ENCODE peak calls at places on chromosomes 5 and 9, in seven cellular contexts. D is lower leg skin, E is esophagus squamous epithelium, J is tibial nerve, Z is esophagus muscularis mucosa, P is A549, Q is IMR-90. B is an unnamed sample.

GRCh38 chr5:134508521-134509195 is 16.8 kb upstream of the JADE2 start:
- DNase-seq in D (no peak), E (no peak), J (no peak), P (no peak), Q (no peak), Z (no peak), B (no peak)

GRCh38 chr9:127977877-127978647 is 2.7 kb downstream of the EEIG1 start:
- DNase-seq in J (peak), Z (peak), E (no peak), D (no peak), P (peak), Q (peak), B (no peak)

GRCh38 chr9:4306066-4306787 is 6.4 kb upstream of the GLIS3 start:
- DNase-seq in Z (no peak), D (no peak), P (no peak), E (no peak), Q (peak), J (no peak), B (no peak)

GRCh38 chr5:119072496-119072895 is 1.6 kb downstream of the DMXL1 start:
- DNase-seq in E (no peak), P (no peak), D (no peak), Z (no peak), Q (no peak), J (no peak), B (no peak)

GRCh38 chr5:79107020-79107796 is 4.4 kb upstream of the BHMT start:
- DNase-seq in Z (no peak), Q (peak), D (no peak), J (no peak), E (no peak), P (no peak), B (no peak)

GRCh38 chr9:71741841-71742648 is 26.3 kb downstream of the CEMIP2 start:
- DNase-seq in Q (peak), D (no peak), Z (no peak), J (no peak), P (peak), E (no peak), B (no peak)

GRCh38 chr9:35756275-35756742 is 2.2 kb upstream of the MSMP start:
- DNase-seq in J (peak), Z (no peak), Q (no peak), D (no peak), E (no peak), P (no peak), B (no peak)

GRCh38 chr9:91198405-91198804 is 163.3 kb downstream of the AUH start:
- DNase-seq in Z (no peak), Q (no peak), D (no peak), P (no peak), J (no peak), E (no peak), B (no peak)

GRCh38 chr5:134577022-134577795 is 51.7 kb downstream of the JADE2 start:
- DNase-seq in J (no peak), D (no peak), P (peak), E (no peak), Z (no peak), Q (peak), B (no peak)

DNA sequence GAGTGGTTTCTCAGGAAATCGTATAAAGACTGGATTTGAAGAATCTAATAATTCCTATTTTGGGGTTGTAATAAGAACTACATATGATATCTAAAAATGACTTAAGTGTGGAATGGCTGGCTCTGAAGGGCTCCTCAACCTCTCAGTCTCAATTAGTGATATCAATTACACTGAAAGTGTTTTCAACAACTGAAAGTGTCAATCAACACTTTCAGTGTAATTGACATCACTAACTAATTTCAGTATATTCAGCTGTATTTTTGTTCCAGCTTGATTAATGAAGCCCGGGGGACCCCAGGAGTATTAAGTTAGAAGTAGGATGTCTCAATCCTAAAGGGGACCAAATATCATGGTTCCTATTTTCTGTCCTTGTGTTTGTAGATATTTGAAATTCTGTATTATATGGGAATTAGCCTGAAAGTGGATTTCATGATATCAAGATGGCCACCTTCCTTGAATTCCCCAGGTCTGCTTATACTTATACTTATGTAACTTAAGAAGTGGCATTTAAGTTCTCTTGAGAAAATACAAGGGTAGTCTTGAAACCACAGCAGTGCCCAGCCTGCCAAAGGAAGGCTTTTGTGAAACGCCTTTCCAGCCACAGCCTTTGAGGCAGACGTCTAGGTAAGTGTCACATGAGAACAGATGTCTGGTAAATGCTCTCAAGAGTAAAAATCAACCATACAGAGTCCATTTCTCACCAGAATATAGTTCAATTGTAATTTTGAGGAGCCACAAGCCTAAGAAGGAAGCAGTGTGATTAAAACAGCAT is 4.6 kb downstream of the BASP1 start:
- DNase-seq in E (no peak), P (no peak), Q (no peak), D (no peak), J (no peak), Z (no peak), B (no peak)
- H3K4me3 ChIP-seq in E (no peak), P (peak), Q (no peak), D (no peak), J (no peak), Z (no peak), B (no peak)

DNA sequence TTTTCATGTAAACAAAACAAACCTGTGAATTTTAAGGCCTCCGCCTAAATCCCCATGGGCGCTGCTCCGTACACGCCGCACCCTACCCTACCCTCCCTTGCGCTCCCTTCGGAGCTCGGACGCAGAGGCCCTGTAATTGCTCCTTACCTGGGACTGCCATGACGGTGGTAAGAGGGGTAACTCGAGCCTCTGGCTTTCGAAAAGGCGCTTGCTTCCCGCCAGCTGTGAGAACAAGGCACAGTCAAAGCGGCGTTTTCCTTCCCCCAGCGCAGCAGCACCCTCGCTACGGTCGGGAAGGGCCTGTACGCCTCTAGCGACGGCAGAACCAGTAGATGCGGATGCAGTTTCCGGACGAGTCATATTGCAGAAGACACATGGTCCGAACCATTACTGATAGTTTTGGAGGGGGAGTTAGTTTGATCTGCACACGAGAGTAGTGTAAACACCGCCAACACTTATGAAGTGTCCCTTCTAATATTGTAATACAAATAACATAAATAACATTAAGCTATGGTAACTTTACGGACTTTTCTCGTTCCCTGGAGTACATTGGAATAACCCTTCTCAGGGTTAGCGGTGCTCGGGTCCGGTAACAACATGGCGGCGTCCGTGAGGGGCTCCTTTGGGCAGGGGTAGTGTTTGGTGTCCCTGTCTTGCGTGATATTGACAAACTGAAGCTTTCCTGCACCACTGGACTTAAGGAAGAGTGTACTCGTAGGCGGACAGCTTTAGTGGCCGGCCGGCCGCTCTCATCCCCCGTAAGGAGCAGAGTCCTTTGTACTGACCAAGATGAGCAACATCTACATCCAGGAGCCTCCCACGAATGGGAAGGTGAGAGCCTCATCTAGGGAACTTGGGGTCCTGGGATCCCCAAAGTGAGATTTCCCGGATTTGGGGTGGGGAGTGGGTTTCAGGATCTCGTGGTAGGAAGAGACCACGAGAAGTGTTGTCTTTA is at the start of the genes CWC27 and SREK1IP1:
- DNase-seq in P (peak), Q (peak), Z (no peak), D (peak), E (peak), J (peak), B (peak)
- TF ChIP-seq POLR2A in P (peak), Q (peak), Z (no peak), D (no peak), E (peak), J (peak), B (no peak)

GRCh38 chr9:8736805-8737204 is 937.2 kb upstream of the DMAC1 start:
- DNase-seq in P (no peak), D (no peak), Q (no peak), J (no peak), Z (no peak), E (no peak), B (no peak)
- H3K4me3 ChIP-seq in P (no peak), D (no peak), Q (no peak), J (no peak), Z (no peak), E (no peak), B (no peak)

DNA sequence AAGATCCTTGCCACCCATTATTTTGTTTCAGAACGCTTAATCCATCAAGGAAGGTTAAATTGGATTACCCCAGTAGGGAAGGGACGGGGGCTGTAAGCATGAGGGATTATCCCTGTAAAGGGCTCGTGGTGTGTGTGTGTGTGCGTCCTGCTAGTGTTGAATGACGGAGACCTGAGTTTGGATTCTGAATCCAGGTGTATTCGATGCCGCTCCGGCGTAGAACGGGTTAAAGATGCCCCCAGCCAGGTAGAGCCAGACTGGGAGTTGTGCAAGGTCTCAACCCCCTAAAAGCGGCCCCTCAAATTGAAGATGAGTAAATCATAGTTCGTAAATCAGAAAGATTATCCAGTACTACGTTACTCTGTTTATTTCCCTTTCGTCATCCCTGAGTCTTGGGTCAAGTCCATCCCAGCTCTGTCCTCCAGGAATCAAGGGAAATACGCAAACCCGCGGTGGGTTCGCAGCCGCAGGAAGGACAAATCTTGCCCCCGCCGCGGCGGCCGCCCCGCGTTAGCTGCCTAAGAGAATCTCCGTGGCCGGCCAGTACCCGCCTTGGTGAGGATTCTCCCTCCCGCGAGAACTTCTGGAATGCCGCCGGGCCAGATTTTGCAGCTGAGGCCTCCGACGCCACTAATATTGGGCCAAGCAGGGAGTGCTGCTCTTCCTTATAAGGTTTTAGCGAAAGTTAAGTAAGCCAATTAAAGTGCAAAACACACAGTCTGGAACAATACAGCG is 586 bp upstream of the MTAP start:
- DNase-seq in P (peak), Q (peak), E (peak), J (peak), D (peak), Z (no peak), B (peak)
- TF ChIP-seq POLR2A in P (no peak), Q (peak), E (no peak), J (no peak), D (no peak), Z (no peak), B (peak)

GRCh38 chr5:120624021-120624563 is 160.0 kb downstream of the PRR16 start:
- DNase-seq in Q (peak), E (no peak), Z (no peak), D (no peak), P (no peak), J (no peak), B (no peak)
- H3K4me3 ChIP-seq in Q (peak), E (no peak), Z (no peak), D (no peak), P (no peak), J (no peak), B (no peak)

GRCh38 chr5:43313035-43313853 is at the start of gene HMGCS1:
- DNase-seq in P (peak), J (peak), Z (peak), E (peak), D (peak), Q (peak), B (peak)
- TF ChIP-seq POLR2A in P (peak), J (peak), Z (peak), E (peak), D (no peak), Q (peak), B (peak)

DNA sequence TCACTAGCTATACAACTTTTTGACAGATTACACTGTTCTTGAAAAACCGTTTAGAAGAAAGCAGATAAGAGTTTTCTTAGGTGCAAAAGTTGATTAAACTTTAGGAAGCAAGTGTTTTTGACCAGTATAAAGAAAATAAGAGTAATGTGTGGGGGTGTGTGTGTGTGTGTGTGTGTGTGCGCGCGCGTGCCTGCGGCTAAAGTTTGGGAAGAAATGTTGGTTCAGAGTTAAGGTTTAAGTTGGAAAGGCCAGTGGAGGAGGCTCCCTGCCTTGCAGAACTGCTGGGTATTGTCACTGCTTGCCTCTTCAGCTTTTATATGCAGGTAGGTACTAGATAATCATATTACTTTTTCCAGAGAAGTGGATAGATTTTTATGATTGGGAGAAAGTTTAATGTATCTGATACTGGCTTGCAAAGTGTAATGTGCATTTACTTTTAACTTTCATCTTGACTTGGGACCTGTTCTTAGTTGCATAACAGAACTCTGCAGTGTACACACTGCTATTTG is 2.0 kb downstream of the PIK3R1 start:
- DNase-seq in J (no peak), P (no peak), Z (no peak), D (no peak), Q (peak), E (no peak), B (no peak)
- H3K4me3 ChIP-seq in J (peak), P (peak), Z (peak), D (peak), Q (peak), E (peak), B (peak)

DNA sequence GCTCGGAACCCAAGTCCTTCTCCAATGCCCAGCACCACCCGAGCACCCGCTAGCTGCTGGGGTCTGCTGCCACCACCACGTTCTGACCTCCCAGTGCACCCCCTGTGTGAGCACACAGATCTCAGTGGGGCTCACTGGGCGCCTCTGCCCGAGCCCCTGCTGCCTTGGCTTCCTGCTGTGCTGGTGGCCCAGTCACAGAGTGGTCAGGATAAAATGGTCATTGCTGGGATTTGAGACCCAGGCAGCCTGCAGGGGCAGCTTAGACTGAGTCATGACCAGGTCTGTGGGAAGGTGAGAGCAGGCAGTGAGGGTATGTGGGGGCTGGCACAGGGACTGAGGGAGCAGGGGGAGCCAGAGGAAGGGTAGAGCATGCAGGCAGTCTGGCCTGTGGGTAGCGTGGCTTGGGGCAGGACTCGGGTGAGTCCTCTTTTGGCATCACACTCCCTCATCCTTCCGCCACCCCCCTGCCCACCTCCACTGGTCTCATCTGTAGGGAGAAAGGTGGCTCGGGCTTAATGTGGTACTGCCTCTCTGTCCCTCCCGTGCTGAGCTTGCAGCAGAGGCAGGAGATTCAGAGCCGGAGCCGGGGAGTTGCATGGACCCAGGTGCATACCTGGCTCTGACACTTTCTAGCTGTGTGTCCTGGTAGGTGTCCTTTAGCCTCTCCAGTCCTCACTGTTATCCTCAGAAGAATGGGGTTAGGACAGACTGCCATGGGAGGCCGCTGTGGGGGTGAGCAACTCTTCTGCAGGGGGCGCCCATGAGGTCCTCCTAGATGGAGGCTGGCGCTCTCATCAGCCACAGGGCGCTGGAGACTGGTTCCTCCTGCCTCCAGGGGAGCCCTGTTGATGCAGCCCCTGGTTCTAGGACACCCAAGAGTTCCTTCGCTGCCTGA is 32.1 kb downstream of the USP20 start:
- DNase-seq in Q (no peak), D (no peak), J (no peak), Z (no peak), P (no peak), E (no peak), B (no peak)
- TF ChIP-seq POLR2A in Q (no peak), D (no peak), J (no peak), Z (no peak), P (no peak), E (no peak), B (no peak)

DNA sequence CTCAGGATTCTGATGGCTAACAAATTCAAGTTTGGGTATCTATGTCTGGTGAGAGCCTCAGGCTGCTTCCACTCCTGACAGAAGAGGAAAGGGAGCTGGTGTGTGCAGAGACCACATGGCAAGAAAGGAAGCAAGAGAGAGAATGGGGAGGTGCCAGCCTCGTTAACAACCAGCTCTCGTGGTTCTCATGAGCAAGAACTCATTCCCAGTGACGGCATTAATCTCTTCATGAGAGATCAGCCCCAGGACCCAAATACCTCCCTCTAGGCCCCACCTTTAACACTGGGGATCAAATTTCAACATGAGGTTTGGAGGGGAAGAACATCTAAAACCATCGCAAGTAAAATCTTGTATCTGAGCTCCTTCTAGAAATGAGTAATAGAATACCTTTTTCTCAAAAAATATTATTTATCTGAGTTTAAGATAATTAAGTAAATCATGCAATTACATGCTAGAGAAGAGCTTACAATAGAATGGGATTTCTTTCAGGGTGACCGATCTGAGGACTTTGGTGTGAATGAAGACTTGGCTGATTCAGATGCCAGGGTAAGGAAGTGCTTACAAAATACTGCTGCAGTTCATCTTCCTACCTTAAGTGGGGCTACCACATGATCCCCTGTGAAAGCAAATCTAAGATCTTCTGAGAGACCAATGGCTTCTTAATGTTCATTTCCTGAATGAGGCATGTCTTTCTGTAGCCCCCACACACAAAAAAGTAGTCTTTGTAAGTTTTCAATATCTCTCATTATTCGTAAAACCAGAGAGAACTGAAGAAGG is 11.5 kb downstream of the ANXA1 start:
- DNase-seq in D (no peak), Z (no peak), Q (no peak), E (no peak), P (no peak), J (no peak), B (no peak)
- H3K4me3 ChIP-seq in D (no peak), Z (no peak), Q (no peak), E (no peak), P (no peak), J (no peak), B (no peak)

DNA sequence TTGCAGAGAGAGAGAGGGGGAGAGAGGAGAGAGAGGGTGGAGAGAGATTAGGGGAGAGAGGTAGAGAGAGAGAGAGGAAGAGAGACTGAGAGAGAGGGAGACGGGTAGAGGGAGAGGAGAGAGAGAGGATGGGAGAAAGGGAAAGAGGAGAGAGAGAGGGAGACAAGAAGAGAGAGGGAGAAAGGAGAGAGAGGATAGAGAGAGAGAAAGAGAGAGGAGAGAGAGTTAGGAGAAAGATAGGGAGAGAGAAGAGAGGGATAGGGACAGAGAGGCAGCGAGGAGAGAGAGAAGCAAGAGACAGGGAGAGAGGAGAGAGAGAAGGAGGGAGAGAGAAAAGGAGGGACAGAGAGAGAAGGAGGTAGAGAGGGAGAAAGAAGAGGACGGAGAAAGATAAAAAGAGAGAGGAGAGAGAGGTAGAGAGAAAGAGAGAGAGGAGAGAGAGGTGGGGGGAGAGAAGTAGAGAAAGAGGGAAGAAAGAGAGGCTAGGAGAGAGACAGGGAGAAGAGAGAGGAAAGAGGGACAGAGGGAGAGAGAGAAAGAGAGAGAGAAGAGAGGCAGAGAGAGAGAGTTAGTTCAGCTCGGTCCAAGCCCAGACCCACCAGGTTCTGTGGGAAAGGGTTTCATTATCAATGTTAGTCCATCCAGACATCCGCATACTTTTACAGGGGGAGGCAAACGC is 399.3 kb downstream of the ZSWIM6 start:
- DNase-seq in J (no peak), Q (no peak), D (no peak), Z (no peak), P (no peak), E (no peak), B (no peak)
- TF ChIP-seq POLR2A in J (no peak), Q (no peak), D (no peak), Z (no peak), P (no peak), E (no peak), B (no peak)

B was measured in breast epithelium.